ENCODE peak calls at places on chromosomes 11 and 22, in seven cellular contexts. B, Y, N, S, F, M and U are unnamed samples.

GRCh38 chr11:85725510-85726258 is 39.7 kb upstream of the CCDC89 start:
- DNase-seq in B (peak), Y (no peak), N (no peak), S (no peak), F (no peak), M (no peak), U (no peak)

GRCh38 chr11:101567086-101567485 is 16.7 kb downstream of the TRPC6 start:
- DNase-seq in B (no peak), Y (peak), N (no peak), S (no peak), F (no peak), M (peak), U (no peak)

GRCh38 chr11:93013646-93014045 is 44.2 kb downstream of the MTNR1B start:
- DNase-seq in B (no peak), Y (no peak), N (no peak), S (no peak), F (no peak), M (no peak), U (no peak)

GRCh38 chr11:88103337-88104206 is 71.7 kb downstream of the RAB38 start:
- DNase-seq in B (peak), Y (peak), N (peak), S (peak), F (peak), M (peak), U (no peak)

GRCh38 chr11:58688779-58689503 is 42.8 kb downstream of the GLYAT start:
- DNase-seq in B (no peak), Y (no peak), N (no peak), S (no peak), F (no peak), M (no peak), U (no peak)

GRCh38 chr11:118380571-118380970 is 20.8 kb upstream of the ATP5MG start:
- DNase-seq in B (no peak), Y (no peak), N (no peak), S (no peak), F (no peak), M (no peak), U (no peak)

GRCh38 chr11:17951685-17952388 is 61.0 kb downstream of the SERGEF start:
- DNase-seq in B (no peak), Y (no peak), N (no peak), S (no peak), F (no peak), M (no peak), U (no peak)

GRCh38 chr22:50553310-50553709 is 7.6 kb downstream of the KLHDC7B start:
- DNase-seq in B (no peak), Y (no peak), N (no peak), S (no peak), F (no peak), M (no peak), U (no peak)

GRCh38 chr11:103545551-103545950 is 436.3 kb downstream of the DYNC2H1 start:
- DNase-seq in B (no peak), Y (no peak), N (no peak), S (no peak), F (no peak), M (no peak), U (no peak)

GRCh38 chr11:81007046-81007445 is 1566.2 kb upstream of the TENM4 start:
- DNase-seq in B (no peak), Y (no peak), N (no peak), S (no peak), F (no peak), M (no peak), U (no peak)
- TF ChIP-seq CTCF in B (no peak), Y (no peak), N (no peak), S (no peak), F (no peak), M (peak), U (no peak)

GRCh38 chr11:110501428-110501827 is 71.7 kb downstream of the FDX1 start:
- DNase-seq in B (no peak), Y (no peak), N (no peak), S (no peak), F (no peak), M (no peak), U (no peak)
- TF ChIP-seq CTCF in B (no peak), Y (no peak), N (no peak), S (no peak), F (no peak), M (no peak), U (no peak)

GRCh38 chr11:269146-269890 is 8.9 kb upstream of the NLRP6 start:
- DNase-seq in B (no peak), Y (no peak), N (no peak), S (no peak), F (no peak), M (no peak), U (peak)
- TF ChIP-seq CTCF in B (no peak), Y (no peak), N (peak), S (no peak), F (no peak), M (no peak), U (peak)

GRCh38 chr11:44036811-44037657 is 10.7 kb upstream of the ACCSL start:
- DNase-seq in B (peak), Y (peak), N (peak), S (peak), F (peak), M (peak), U (no peak)
- TF ChIP-seq CTCF in B (peak), Y (peak), N (peak), S (peak), F (peak), M (peak), U (peak)

DNA sequence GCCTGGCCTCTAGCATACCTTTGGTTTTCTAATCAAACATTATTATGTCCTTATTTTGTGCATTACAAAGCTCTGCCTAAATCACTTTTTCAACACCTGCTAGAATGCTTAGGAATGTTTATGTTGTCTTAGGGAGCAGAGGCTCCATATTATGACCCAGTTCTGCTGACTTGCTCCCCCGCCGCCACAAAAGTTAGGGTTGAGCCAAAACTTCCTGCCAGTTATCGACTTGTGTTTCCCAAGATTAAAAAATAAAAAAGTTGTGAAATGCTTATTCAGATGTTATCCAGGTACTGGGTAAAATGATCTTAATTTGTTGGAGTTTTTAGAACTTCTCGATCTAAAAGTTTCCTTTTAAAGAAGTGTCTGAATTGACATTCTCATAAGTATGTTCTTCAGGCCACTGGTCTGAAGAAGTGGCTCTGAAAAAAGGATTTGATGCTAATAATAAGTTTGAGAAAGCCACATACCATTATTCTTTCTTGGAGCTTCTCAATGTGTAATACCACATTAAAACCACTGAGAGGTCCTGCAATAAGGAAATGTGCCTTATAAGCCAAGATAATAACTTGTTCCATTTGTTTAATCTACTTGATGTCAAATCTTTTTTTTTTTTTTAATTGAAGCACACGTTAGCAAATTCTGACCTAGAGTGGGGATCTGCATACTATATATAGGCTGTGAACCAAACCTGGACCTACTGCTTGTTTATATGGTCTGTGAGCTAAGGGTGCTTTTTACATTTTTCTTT is 2.2 kb downstream of the RNF185 start:
- DNase-seq in B (no peak), Y (no peak), N (no peak), S (no peak), F (no peak), M (no peak), U (no peak)
- TF ChIP-seq CTCF in B (peak), Y (no peak), N (peak), S (no peak), F (no peak), M (no peak), U (no peak)

GRCh38 chr22:22552630-22553029 is 6.4 kb downstream of the PRAME start:
- DNase-seq in B (no peak), Y (no peak), N (no peak), S (no peak), F (peak), M (peak), U (no peak)
- TF ChIP-seq CTCF in B (no peak), Y (no peak), N (no peak), S (no peak), F (no peak), M (peak), U (no peak)

GRCh38 chr11:62245271-62245753 is 3.3 kb downstream of the SCGB1D2 start:
- DNase-seq in B (no peak), Y (peak), N (no peak), S (peak), F (peak), M (peak), U (no peak)
- TF ChIP-seq CTCF in B (peak), Y (peak), N (no peak), S (no peak), F (peak), M (peak), U (no peak)

GRCh38 chr22:46665151-46665695 is 45.0 kb downstream of the GRAMD4 start:
- DNase-seq in B (no peak), Y (no peak), N (no peak), S (no peak), F (no peak), M (no peak), U (no peak)
- TF ChIP-seq CTCF in B (no peak), Y (no peak), N (no peak), S (no peak), F (no peak), M (no peak), U (no peak)